ENCODE peak calls at places on chromosomes 2 and 18, in four cellular contexts. D is foreskin fibroblast, Z is pancreas, M is GM13976. V is an unnamed sample.

GRCh38 chr2:88810017-88810416 is 118.5 kb downstream of the RPIA start:
- DNase-seq in M (no peak), Z (no peak), D (no peak), V (no peak)

GRCh38 chr2:120267348-120267747 is 14.7 kb downstream of the RALB start:
- DNase-seq in D (no peak), M (no peak), Z (no peak), V (no peak)

GRCh38 chr2:187912956-187913355 is 358.7 kb upstream of the TFPI start:
- DNase-seq in Z (no peak), M (no peak), D (no peak), V (no peak)

GRCh38 chr18:49548266-49548665 is 13.6 kb upstream of the LIPG start:
- DNase-seq in D (no peak), Z (no peak), M (no peak), V (no peak)

GRCh38 chr2:137837830-137838229 is 126.4 kb upstream of the HNMT start:
- DNase-seq in Z (no peak), D (no peak), M (no peak), V (no peak)

GRCh38 chr18:10851824-10852225 is 297.5 kb downstream of the PIEZO2 start:
- DNase-seq in D (peak), M (peak), Z (no peak), V (no peak)

GRCh38 chr2:96091141-96091710 is 25.1 kb downstream of the ADRA2B start:
- DNase-seq in Z (peak), D (no peak), M (no peak), V (no peak)

GRCh38 chr2:19677825-19678518 is 223.8 kb downstream of the TTC32 start:
- DNase-seq in D (no peak), M (no peak), Z (no peak), V (no peak)

GRCh38 chr2:12774381-12774780 is 57.6 kb downstream of the TRIB2 start:
- DNase-seq in M (no peak), D (no peak), Z (no peak), V (no peak)

GRCh38 chr2:233938676-233939370 is 21.6 kb downstream of the TRPM8 start:
- DNase-seq in M (no peak), Z (peak), D (no peak), V (no peak)

GRCh38 chr2:226983891-226984290 is 148.0 kb downstream of the RHBDD1 start:
- DNase-seq in M (no peak), Z (no peak), D (no peak), V (no peak)

GRCh38 chr2:232988444-232988843 is 24.6 kb downstream of the NGEF start:
- DNase-seq in D (peak), Z (peak), M (no peak), V (no peak)

GRCh38 chr2:74548285-74548918 is 5.3 kb downstream of the LOXL3 start:
- DNase-seq in M (no peak), Z (no peak), D (no peak), V (no peak)

GRCh38 chr2:173226899-173227692 is 127.6 kb upstream of the CDCA7 start:
- DNase-seq in M (no peak), Z (no peak), D (no peak), V (no peak)

GRCh38 chr2:208077286-208077685 is 47.0 kb downstream of the CRYGD start:
- DNase-seq in M (no peak), D (no peak), Z (no peak), V (no peak)

GRCh38 chr2:199449455-199449854 is 8.3 kb downstream of the SATB2 start:
- DNase-seq in D (no peak), Z (no peak), M (no peak), V (no peak)

GRCh38 chr2:6835467-6835866 is 30.2 kb downstream of the CMPK2 start:
- DNase-seq in D (no peak), Z (no peak), M (no peak), V (no peak)

GRCh38 chr2:1727101-1727771 is 17.1 kb downstream of the PXDN start:
- DNase-seq in Z (no peak), M (no peak), D (no peak), V (no peak)

GRCh38 chr2:159912580-159912979 is 114.6 kb upstream of the CD302 start:
- DNase-seq in M (no peak), D (no peak), Z (no peak), V (no peak)

GRCh38 chr18:47519706-47520105 is 268.2 kb upstream of the SKOR2 start:
- DNase-seq in D (no peak), M (no peak), Z (no peak), V (no peak)

GRCh38 chr2:226649871-226650660 is 149.6 kb downstream of the IRS1 start:
- DNase-seq in M (peak), D (peak), Z (peak), V (peak)

GRCh38 chr2:101655941-101656422 is 41.5 kb upstream of the MAP4K4 start:
- DNase-seq in Z (no peak), D (peak), M (no peak), V (no peak)

GRCh38 chr2:239926587-239927234 is 98.4 kb downstream of the NDUFA10 start:
- DNase-seq in Z (no peak), M (no peak), D (no peak), V (no peak)

GRCh38 chr2:128642801-128643200 is 324.1 kb upstream of the HS6ST1 start:
- DNase-seq in Z (no peak), M (no peak), D (no peak), V (no peak)

GRCh38 chr2:231378028-231378722 is 17.3 kb upstream of the B3GNT7 start:
- DNase-seq in M (no peak), Z (peak), D (no peak), V (no peak)

GRCh38 chr18:75475228-75475627 is 47.7 kb upstream of the SMIM21 start:
- DNase-seq in D (peak), M (no peak), Z (no peak), V (no peak)

GRCh38 chr18:7147399-7147798 is 29.8 kb upstream of the LAMA1 start:
- DNase-seq in M (no peak), D (no peak), Z (no peak), V (no peak)

GRCh38 chr2:104872866-104873688 is 19.2 kb downstream of the POU3F3 start:
- DNase-seq in D (peak), M (peak), Z (peak), V (peak)

GRCh38 chr2:111659361-111660281 is 224.4 kb downstream of the ANAPC1 start:
- DNase-seq in Z (peak), D (peak), M (no peak), V (no peak)

GRCh38 chr2:215002500-215002899 is 135.9 kb downstream of the ABCA12 start:
- DNase-seq in D (peak), Z (peak), M (peak), V (peak)

GRCh38 chr2:220588148-220588547 is 960.7 kb downstream of the SLC4A3 start:
- DNase-seq in D (no peak), M (no peak), Z (no peak), V (no peak)

GRCh38 chr18:35852786-35853185 is 119.7 kb upstream of the RMP24 start:
- DNase-seq in D (no peak), Z (no peak), M (no peak), V (no peak)

GRCh38 chr18:6239716-6240115 is 175.0 kb downstream of the L3MBTL4 start:
- DNase-seq in Z (no peak), D (no peak), M (no peak), V (no peak)

GRCh38 chr2:157336137-157336721 is 10.6 kb upstream of the ERMN start:
- DNase-seq in D (no peak), Z (peak), M (peak), V (peak)

GRCh38 chr18:31041346-31042067 is 1.0 kb downstream of the DSC3 start:
- DNase-seq in Z (no peak), D (no peak), M (peak), V (no peak)

GRCh38 chr2:217832115-217832514 is 170.7 kb downstream of the TNS1 start:
- DNase-seq in M (no peak), D (no peak), Z (no peak), V (no peak)

DNA sequence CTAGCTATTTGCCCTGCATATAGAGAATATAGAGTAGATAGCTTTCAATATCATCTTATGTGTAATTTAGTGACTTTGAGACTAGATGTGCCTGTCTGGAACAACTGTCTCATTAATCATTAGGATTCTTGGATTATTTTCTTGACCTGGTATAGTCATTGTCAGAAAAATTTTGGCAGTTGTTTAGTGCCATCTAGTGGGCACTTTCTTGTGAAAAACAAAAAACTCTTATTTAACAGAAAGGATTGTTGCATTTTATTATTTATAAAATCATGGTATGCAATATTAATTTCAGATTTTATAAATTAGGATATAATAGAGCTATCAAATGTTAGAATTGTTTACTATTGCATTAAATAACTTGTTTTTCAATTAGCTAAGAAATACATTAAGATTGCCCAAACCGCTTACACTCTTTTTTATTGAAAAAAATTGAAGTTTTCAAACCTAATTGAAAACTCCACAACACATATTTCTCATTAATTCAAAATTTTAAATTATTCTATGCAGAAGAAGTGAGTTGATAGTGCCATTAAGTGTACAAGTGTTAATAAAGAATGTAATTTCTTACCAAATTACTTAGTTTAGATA is 80.3 kb downstream of the DYNAP start:
- DNase-seq in Z (no peak), M (peak), D (no peak), V (no peak)
- TF ChIP-seq CTCF in Z (peak), M (peak), D (peak), V (peak)

GRCh38 chr2:4174796-4175195 is 471.4 kb downstream of the DCDC2C start:
- DNase-seq in M (no peak), D (no peak), Z (no peak), V (no peak)

GRCh38 chr2:4175343-4175742 is 472.0 kb downstream of the DCDC2C start:
- DNase-seq in Z (no peak), D (no peak), M (no peak), V (no peak)
- TF ChIP-seq CTCF in Z (no peak), D (no peak), M (no peak), V (no peak)

GRCh38 chr2:25341031-25341727 is 546 bp downstream of the DNMT3A start:
- DNase-seq in D (no peak), Z (peak), M (peak), V (peak)

GRCh38 chr2:25338401-25338800 is 3.3 kb downstream of the DNMT3A start:
- DNase-seq in Z (no peak), M (no peak), D (no peak), V (no peak)

GRCh38 chr2:25339121-25339738 is 2.5 kb downstream of the DNMT3A start:
- DNase-seq in Z (no peak), M (no peak), D (no peak), V (no peak)

GRCh38 chr2:25340340-25340886 is 1.3 kb downstream of the DNMT3A start:
- DNase-seq in Z (peak), D (no peak), M (peak), V (peak)

GRCh38 chr2:25339791-25340339 is 1.9 kb downstream of the DNMT3A start:
- DNase-seq in Z (peak), M (peak), D (no peak), V (peak)
- TF ChIP-seq CTCF in Z (no peak), M (no peak), D (no peak), V (no peak)

DNA sequence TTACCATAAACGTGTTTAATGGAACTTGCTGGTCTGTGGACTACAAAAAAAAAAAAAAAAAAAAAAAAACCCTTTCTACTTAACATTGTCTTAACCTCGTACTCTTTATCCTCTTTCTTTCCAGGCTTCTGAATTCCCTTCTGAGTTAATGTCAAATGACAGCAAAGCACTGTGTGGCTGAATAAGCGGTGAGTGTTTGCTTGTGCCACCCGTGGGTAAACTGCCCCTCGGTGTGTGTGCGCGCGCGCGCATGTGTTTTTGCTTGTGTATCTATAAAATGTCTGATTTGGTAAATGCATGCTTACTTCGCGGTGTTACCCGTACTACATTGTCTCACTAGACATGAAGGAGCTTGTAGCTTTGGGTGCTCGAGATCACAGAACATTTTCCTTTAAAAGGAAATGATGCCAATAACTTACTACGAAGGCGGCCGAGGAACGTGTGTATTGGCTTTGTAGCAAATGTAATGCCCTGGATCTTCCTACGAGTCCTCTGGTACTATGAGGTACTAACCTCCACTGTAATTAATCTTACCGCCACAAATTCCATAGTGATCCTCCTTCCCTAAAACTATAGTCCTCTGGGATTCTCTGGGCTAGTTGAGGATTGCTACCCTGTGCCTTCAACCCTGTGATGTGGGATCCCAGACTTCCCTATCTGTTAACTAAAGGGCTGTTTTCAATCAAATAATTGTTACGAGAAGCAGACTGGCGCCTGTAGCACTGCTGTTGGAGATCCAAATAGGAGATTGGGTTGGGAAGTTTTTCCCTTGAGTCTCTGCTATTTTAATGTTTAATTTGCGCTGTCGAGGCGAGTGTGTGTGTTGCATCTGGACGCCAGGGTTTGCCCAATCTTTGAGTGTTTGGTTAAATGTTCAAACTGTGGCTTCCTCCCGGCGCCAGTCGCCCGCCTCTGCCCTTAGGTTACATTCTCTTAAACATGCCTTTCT is 1.1 kb downstream of the ID2 start:
- DNase-seq in Z (peak), D (no peak), M (no peak), V (peak)
- TF ChIP-seq CTCF in Z (no peak), D (no peak), M (no peak), V (no peak)

GRCh38 chr2:230230801-230231200 is 5.3 kb downstream of the SP140 start:
- DNase-seq in M (no peak), D (no peak), Z (no peak), V (no peak)

GRCh38 chr2:230234845-230235244 is 9.3 kb downstream of the SP140 start:
- DNase-seq in D (no peak), Z (no peak), M (peak), V (no peak)

GRCh38 chr2:230230087-230230486 is 4.6 kb downstream of the SP140 start:
- DNase-seq in D (peak), Z (no peak), M (no peak), V (no peak)

GRCh38 chr2:230231251-230231650 is 5.7 kb downstream of the SP140 start:
- DNase-seq in D (no peak), M (no peak), Z (no peak), V (no peak)

DNA sequence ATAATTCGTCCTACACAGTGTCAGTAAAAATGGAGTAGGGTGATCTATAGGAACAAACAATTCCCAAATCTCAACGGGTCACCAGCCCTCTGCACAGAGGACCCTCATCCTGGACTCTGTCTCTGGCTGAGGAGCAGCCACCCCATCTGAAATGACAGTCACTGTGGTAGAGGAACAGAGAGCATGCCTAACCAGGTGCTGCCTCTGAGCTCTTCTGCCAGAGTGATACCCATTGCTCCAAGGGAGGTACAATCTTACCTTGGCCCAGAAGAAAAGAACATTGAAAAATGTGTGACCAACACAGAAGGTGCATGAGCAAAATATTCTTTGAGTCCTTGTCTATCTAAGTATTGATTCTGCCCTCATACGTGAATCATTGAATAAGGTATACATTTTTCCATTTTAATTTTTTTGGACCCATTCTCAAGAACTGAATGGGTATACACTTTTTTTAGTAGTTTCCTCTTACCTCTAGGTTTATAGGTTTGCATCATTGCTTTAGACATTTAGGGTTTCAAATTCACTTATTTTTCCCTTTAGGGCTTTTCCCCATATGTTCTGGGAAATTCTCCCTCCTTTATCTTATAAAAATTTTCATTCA is 8.7 kb downstream of the SP140 start:
- DNase-seq in D (no peak), Z (no peak), M (no peak), V (no peak)
- TF ChIP-seq CTCF in D (no peak), Z (no peak), M (no peak), V (no peak)

DNA sequence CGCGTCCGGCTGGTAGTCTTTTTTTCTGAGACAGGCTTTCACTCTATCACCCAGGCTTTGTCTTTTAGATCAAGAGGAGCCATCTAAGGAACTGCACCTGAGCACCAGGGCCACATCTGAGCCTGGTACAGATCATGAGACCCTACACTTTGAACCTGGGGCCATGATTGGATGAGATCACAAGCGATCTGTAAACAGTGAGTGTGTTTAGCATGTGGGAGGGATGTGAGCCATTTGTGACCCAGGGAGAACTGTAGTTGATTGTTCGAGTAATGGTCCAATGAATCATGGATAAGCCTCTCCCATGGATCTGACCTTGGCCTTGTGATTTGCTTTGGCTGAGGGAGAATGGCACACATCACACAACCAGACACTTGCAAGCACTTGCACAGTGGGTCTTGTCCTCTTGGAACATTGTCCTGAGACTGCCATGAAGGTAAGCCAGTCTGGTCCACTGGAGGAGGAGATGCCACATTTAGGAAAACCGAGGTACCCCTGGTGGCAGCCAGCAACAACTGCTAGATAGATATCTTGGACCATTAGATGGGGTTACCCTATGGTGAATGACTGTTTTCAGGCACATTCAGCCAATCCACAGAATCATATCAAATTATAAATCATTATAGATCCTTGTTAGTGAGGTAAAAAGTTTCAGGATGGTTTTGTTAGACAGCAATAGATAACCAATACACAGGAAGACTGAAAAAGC is 19.5 kb upstream of the DTNB start:
- DNase-seq in D (peak), M (no peak), Z (no peak), V (no peak)
- TF ChIP-seq CTCF in D (no peak), M (no peak), Z (no peak), V (no peak)